ENCODE peak calls at places on chromosomes 3 and 15, in seven cellular contexts. Y is GM12878, J is HepG2, X is HCT116, G is SK-N-SH, W is K562, B is H1. A is an unnamed sample.

GRCh38 chr3:41202834-41203345 is 3.6 kb downstream of the CTNNB1 start:
- DNase-seq in Y (no peak), J (peak; percentile 43), X (no peak), G (peak; percentile 49), W (no peak), B (no peak), A (peak; percentile 41)

GRCh38 chr3:163261618-163262017 is 1765.0 kb downstream of the OTOL1 start:
- DNase-seq in Y (no peak), J (no peak), X (no peak), G (no peak), W (no peak), B (no peak), A (no peak)

GRCh38 chr15:67161881-67162280 is 92.6 kb downstream of the AAGAB start:
- DNase-seq in Y (no peak), J (no peak), X (no peak), G (no peak), W (no peak), B (no peak), A (no peak)

GRCh38 chr15:98753726-98754125 is 105.4 kb downstream of the IGF1R start:
- DNase-seq in Y (no peak), J (no peak), X (no peak), G (no peak), W (no peak), B (no peak), A (no peak)

GRCh38 chr3:182500294-182500693 is 293.0 kb upstream of the ATP11B start:
- DNase-seq in Y (no peak), J (no peak), X (no peak), G (no peak), W (no peak), B (peak; percentile 53), A (no peak)

GRCh38 chr15:87597346-87598052 is 659.0 kb downstream of the NTRK3 start:
- DNase-seq in Y (no peak), J (no peak), X (no peak), G (no peak), W (peak; percentile 30), B (no peak), A (no peak)

GRCh38 chr15:66100761-66101160 is 152.8 kb downstream of the MEGF11 start:
- DNase-seq in Y (no peak), J (no peak), X (no peak), G (no peak), W (no peak), B (no peak), A (no peak)

GRCh38 chr3:10964537-10965167 is 27.9 kb upstream of the SLC6A1 start:
- DNase-seq in Y (no peak), J (no peak), X (no peak), G (no peak), W (peak; percentile 69), B (no peak), A (peak; percentile 61)

GRCh38 chr3:45765956-45766355 is 30.4 kb downstream of the SLC6A20 start:
- DNase-seq in Y (no peak), J (no peak), X (no peak), G (no peak), W (no peak), B (no peak), A (no peak)

GRCh38 chr15:53072077-53072476 is 281.9 kb upstream of the ONECUT1 start:
- DNase-seq in Y (no peak), J (peak; percentile 35), X (peak; percentile 18), G (no peak), W (no peak), B (peak; percentile 77), A (peak; percentile 83)

GRCh38 chr3:61571516-61572336 is 10.4 kb downstream of the PTPRG start:
- DNase-seq in Y (no peak), J (no peak), X (no peak), G (no peak), W (no peak), B (no peak), A (no peak)

GRCh38 chr15:40957581-40958051 is 4.3 kb downstream of the CHAC1 start:
- DNase-seq in Y (no peak), J (no peak), X (no peak), G (peak; percentile 66), W (no peak), B (no peak), A (peak; percentile 39)

GRCh38 chr3:45041666-45042065 is 15.6 kb downstream of the CLEC3B start:
- DNase-seq in Y (peak; percentile 60), J (no peak), X (no peak), G (no peak), W (no peak), B (no peak), A (no peak)

GRCh38 chr3:8867646-8868045 is 95.6 kb downstream of the RAD18 start:
- DNase-seq in Y (no peak), J (no peak), X (no peak), G (no peak), W (no peak), B (no peak), A (no peak)

GRCh38 chr15:74420193-74420905 is 13.4 kb downstream of the SEMA7A start:
- DNase-seq in Y (no peak), J (peak; percentile 36), X (no peak), G (no peak), W (no peak), B (no peak), A (no peak)

DNA sequence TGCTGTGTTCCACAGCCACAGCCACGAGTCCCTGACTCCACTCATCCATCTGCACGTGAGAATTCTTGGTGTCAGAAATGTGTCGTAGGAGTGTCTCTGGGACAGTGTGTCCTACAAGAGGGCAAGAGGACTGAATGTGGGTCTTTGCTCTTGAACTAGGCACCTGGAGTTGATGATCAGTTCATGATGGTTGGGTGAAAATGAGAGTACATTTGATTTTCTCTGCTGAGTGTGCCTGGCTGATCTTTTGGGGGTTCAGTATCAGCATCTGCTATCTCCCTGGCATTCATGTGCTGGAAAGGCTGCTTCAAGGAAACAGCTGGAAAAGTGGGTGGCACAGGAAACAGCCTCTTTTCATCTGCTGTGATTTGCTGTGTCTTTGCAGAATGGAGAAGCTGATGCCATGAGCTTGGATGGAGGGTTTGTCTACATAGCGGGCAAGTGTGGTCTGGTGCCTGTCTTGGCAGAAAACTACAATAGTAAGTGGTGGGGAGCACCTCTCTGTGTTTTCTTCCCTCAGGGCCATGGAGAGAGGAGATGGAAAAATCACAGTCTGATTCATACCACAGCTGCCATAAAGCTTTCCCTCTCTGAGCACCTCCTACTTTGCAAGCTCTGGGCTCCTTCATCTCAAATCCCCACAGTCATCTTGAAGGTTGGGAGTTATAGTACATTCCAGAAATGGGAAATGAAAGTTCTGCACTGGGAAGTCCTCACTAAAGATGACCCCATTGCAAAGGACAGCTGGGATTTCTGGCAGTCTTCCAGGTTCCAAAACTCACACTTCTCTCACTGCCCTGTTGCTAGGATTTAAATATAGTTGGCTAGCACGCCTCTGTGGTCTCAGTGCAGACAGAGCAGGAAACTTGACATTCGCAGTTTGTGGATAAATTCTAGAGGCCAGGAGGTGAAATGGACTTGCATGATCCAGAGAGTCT is 17.9 kb downstream of the TF start:
- DNase-seq in Y (no peak), J (no peak), X (no peak), G (no peak), W (no peak), B (no peak), A (no peak)
- TF ChIP-seq JUND in Y (no peak), J (no peak), X (no peak), G (no peak), W (no peak), B (no peak), A (no peak)

GRCh38 chr3:99794485-99794884 is 23.2 kb upstream of the CMSS1 start:
- DNase-seq in Y (no peak), J (no peak), X (no peak), G (no peak), W (no peak), B (no peak), A (no peak)
- TF ChIP-seq JUND in Y (no peak), J (no peak), X (no peak), G (no peak), W (no peak), B (no peak), A (no peak)

GRCh38 chr3:177598110-177598833 is 401.0 kb upstream of the TBL1XR1 start:
- DNase-seq in Y (no peak), J (no peak), X (no peak), G (no peak), W (no peak), B (no peak), A (peak; percentile 89)
- TF ChIP-seq JUND in Y (no peak), J (no peak), X (no peak), G (no peak), W (no peak), B (no peak), A (no peak)

GRCh38 chr3:31671976-31672375 is 139.3 kb downstream of the STT3B start:
- DNase-seq in Y (no peak), J (no peak), X (no peak), G (no peak), W (no peak), B (no peak), A (no peak)
- TF ChIP-seq JUND in Y (no peak), J (no peak), X (no peak), G (no peak), W (no peak), B (no peak), A (no peak)

GRCh38 chr15:39543651-39544050 is 37.2 kb upstream of the THBS1 start:
- DNase-seq in Y (no peak), J (no peak), X (no peak), G (no peak), W (peak; percentile 21), B (peak; percentile 19), A (peak; percentile 58)
- TF ChIP-seq JUND in Y (no peak), J (no peak), X (no peak), G (no peak), W (no peak), B (no peak), A (no peak)

A was measured in T47D.